ENCODE peak calls at places on chromosomes 6 and 20, in seven cellular contexts. One of them, this sample, is unnamed.

GRCh38 chr6:79713701-79714322 is 82.7 kb downstream of the SH3BGRL2 start:
- DNase-seq in brain microvascular endothelial cell: peak
- DNase-seq in left ventricle myocardium inferior: peak
- DNase-seq in endothelial cell of umbilical vein: peak
- DNase-seq in BE2C: peak
- DNase-seq in colonic mucosa: peak
- DNase-seq in OCI-LY7: peak
- DNase-seq in this sample: peak

GRCh38 chr6:145339089-145339488 is 396.2 kb downstream of the EPM2A start:
- DNase-seq in endothelial cell of umbilical vein: no peak
- DNase-seq in colonic mucosa: no peak
- DNase-seq in brain microvascular endothelial cell: no peak
- DNase-seq in BE2C: no peak
- DNase-seq in OCI-LY7: no peak
- DNase-seq in left ventricle myocardium inferior: no peak
- DNase-seq in this sample: no peak

GRCh38 chr20:20412750-20413149 is 44.8 kb downstream of the INSM1 start:
- DNase-seq in brain microvascular endothelial cell: no peak
- DNase-seq in endothelial cell of umbilical vein: peak
- DNase-seq in left ventricle myocardium inferior: no peak
- DNase-seq in OCI-LY7: no peak
- DNase-seq in colonic mucosa: no peak
- DNase-seq in BE2C: no peak
- DNase-seq in this sample: no peak

GRCh38 chr6:41013473-41014153 is 25.4 kb downstream of the UNC5CL start:
- DNase-seq in brain microvascular endothelial cell: no peak
- DNase-seq in left ventricle myocardium inferior: no peak
- DNase-seq in colonic mucosa: no peak
- DNase-seq in OCI-LY7: no peak
- DNase-seq in BE2C: no peak
- DNase-seq in endothelial cell of umbilical vein: no peak
- DNase-seq in this sample: no peak

GRCh38 chr6:11251553-11252358 is 19.3 kb upstream of the NEDD9 start:
- DNase-seq in OCI-LY7: no peak
- DNase-seq in brain microvascular endothelial cell: peak
- DNase-seq in colonic mucosa: peak
- DNase-seq in endothelial cell of umbilical vein: peak
- DNase-seq in left ventricle myocardium inferior: peak
- DNase-seq in BE2C: no peak
- DNase-seq in this sample: no peak

GRCh38 chr6:159974932-159975331 is 6.0 kb downstream of the IGF2R start:
- DNase-seq in OCI-LY7: no peak
- DNase-seq in BE2C: no peak
- DNase-seq in endothelial cell of umbilical vein: no peak
- DNase-seq in brain microvascular endothelial cell: no peak
- DNase-seq in colonic mucosa: no peak
- DNase-seq in left ventricle myocardium inferior: no peak
- DNase-seq in this sample: no peak

GRCh38 chr6:44563397-44563796 is 175.9 kb downstream of the CDC5L start:
- DNase-seq in BE2C: no peak
- DNase-seq in colonic mucosa: no peak
- DNase-seq in endothelial cell of umbilical vein: no peak
- DNase-seq in left ventricle myocardium inferior: no peak
- DNase-seq in OCI-LY7: no peak
- DNase-seq in brain microvascular endothelial cell: no peak
- DNase-seq in this sample: no peak

GRCh38 chr6:722608-723007 is 29.7 kb upstream of the EXOC2 start:
- DNase-seq in BE2C: no peak
- DNase-seq in OCI-LY7: peak
- DNase-seq in colonic mucosa: no peak
- DNase-seq in left ventricle myocardium inferior: no peak
- DNase-seq in endothelial cell of umbilical vein: no peak
- DNase-seq in brain microvascular endothelial cell: peak
- DNase-seq in this sample: no peak

GRCh38 chr20:44228465-44229258 is 18.1 kb upstream of the OSER1 start:
- DNase-seq in colonic mucosa: no peak
- DNase-seq in OCI-LY7: no peak
- DNase-seq in brain microvascular endothelial cell: no peak
- DNase-seq in endothelial cell of umbilical vein: no peak
- DNase-seq in BE2C: no peak
- DNase-seq in left ventricle myocardium inferior: no peak
- DNase-seq in this sample: no peak

GRCh38 chr6:163926642-163927041 is 512.1 kb downstream of the QKI start:
- DNase-seq in BE2C: no peak
- DNase-seq in colonic mucosa: no peak
- DNase-seq in endothelial cell of umbilical vein: no peak
- DNase-seq in brain microvascular endothelial cell: no peak
- DNase-seq in left ventricle myocardium inferior: peak
- DNase-seq in OCI-LY7: no peak
- DNase-seq in this sample: no peak

GRCh38 chr20:61964675-61965605 is 100.7 kb downstream of the TAF4 start:
- DNase-seq in BE2C: no peak
- DNase-seq in endothelial cell of umbilical vein: no peak
- DNase-seq in OCI-LY7: no peak
- DNase-seq in colonic mucosa: no peak
- DNase-seq in left ventricle myocardium inferior: no peak
- DNase-seq in brain microvascular endothelial cell: no peak
- DNase-seq in this sample: no peak

GRCh38 chr6:71468841-71469750 is 180.5 kb downstream of the OGFRL1 start:
- DNase-seq in brain microvascular endothelial cell: peak
- DNase-seq in colonic mucosa: no peak
- DNase-seq in left ventricle myocardium inferior: no peak
- DNase-seq in BE2C: no peak
- DNase-seq in endothelial cell of umbilical vein: no peak
- DNase-seq in OCI-LY7: no peak
- DNase-seq in this sample: no peak

GRCh38 chr6:10412165-10412947 is 2.5 kb downstream of the TFAP2A start:
- DNase-seq in colonic mucosa: no peak
- DNase-seq in BE2C: no peak
- DNase-seq in brain microvascular endothelial cell: peak
- DNase-seq in OCI-LY7: peak
- DNase-seq in left ventricle myocardium inferior: no peak
- DNase-seq in endothelial cell of umbilical vein: no peak
- DNase-seq in this sample: peak

GRCh38 chr6:163438940-163439335 is 24.4 kb downstream of the QKI start:
- DNase-seq in BE2C: peak
- DNase-seq in endothelial cell of umbilical vein: no peak
- DNase-seq in colonic mucosa: no peak
- DNase-seq in brain microvascular endothelial cell: no peak
- DNase-seq in left ventricle myocardium inferior: peak
- DNase-seq in OCI-LY7: no peak
- DNase-seq in this sample: no peak

GRCh38 chr6:113047148-113047547 is 700.0 kb downstream of the RFPL4B start:
- DNase-seq in left ventricle myocardium inferior: no peak
- DNase-seq in OCI-LY7: no peak
- DNase-seq in brain microvascular endothelial cell: no peak
- DNase-seq in BE2C: no peak
- DNase-seq in colonic mucosa: no peak
- DNase-seq in endothelial cell of umbilical vein: no peak
- DNase-seq in this sample: no peak

GRCh38 chr6:22036267-22036666 is 260.6 kb downstream of the PRL start:
- DNase-seq in endothelial cell of umbilical vein: peak
- DNase-seq in OCI-LY7: peak
- DNase-seq in colonic mucosa: no peak
- DNase-seq in brain microvascular endothelial cell: no peak
- DNase-seq in BE2C: peak
- DNase-seq in left ventricle myocardium inferior: no peak
- DNase-seq in this sample: peak

GRCh38 chr20:63394069-63394468 is 32.9 kb upstream of the CHRNA4 start:
- DNase-seq in endothelial cell of umbilical vein: no peak
- DNase-seq in brain microvascular endothelial cell: no peak
- DNase-seq in BE2C: no peak
- DNase-seq in colonic mucosa: no peak
- DNase-seq in left ventricle myocardium inferior: no peak
- DNase-seq in OCI-LY7: no peak
- DNase-seq in this sample: no peak

GRCh38 chr20:35465976-35466375 is 10.6 kb downstream of the CEP250 start:
- DNase-seq in BE2C: no peak
- DNase-seq in brain microvascular endothelial cell: no peak
- DNase-seq in left ventricle myocardium inferior: peak
- DNase-seq in colonic mucosa: no peak
- DNase-seq in OCI-LY7: no peak
- DNase-seq in endothelial cell of umbilical vein: no peak
- DNase-seq in this sample: no peak

GRCh38 chr6:24856954-24857670 is 58.4 kb upstream of the ARMH2 start:
- DNase-seq in BE2C: no peak
- DNase-seq in left ventricle myocardium inferior: no peak
- DNase-seq in colonic mucosa: no peak
- DNase-seq in endothelial cell of umbilical vein: no peak
- DNase-seq in OCI-LY7: peak
- DNase-seq in brain microvascular endothelial cell: no peak
- DNase-seq in this sample: no peak
- H3K4me3 ChIP-seq in BE2C: no peak
- H3K4me3 ChIP-seq in left ventricle myocardium inferior: no peak
- H3K4me3 ChIP-seq in colonic mucosa: no peak
- H3K4me3 ChIP-seq in endothelial cell of umbilical vein: no peak
- H3K4me3 ChIP-seq in OCI-LY7: no peak
- H3K4me3 ChIP-seq in brain microvascular endothelial cell: no peak
- H3K4me3 ChIP-seq in this sample: no peak

GRCh38 chr6:21033575-21034026 is 499.3 kb downstream of the CDKAL1 start:
- DNase-seq in colonic mucosa: no peak
- DNase-seq in BE2C: peak
- DNase-seq in left ventricle myocardium inferior: peak
- DNase-seq in brain microvascular endothelial cell: peak
- DNase-seq in endothelial cell of umbilical vein: peak
- DNase-seq in OCI-LY7: no peak
- DNase-seq in this sample: no peak
- H3K4me3 ChIP-seq in colonic mucosa: no peak
- H3K4me3 ChIP-seq in BE2C: peak
- H3K4me3 ChIP-seq in left ventricle myocardium inferior: no peak
- H3K4me3 ChIP-seq in brain microvascular endothelial cell: no peak
- H3K4me3 ChIP-seq in endothelial cell of umbilical vein: no peak
- H3K4me3 ChIP-seq in OCI-LY7: no peak
- H3K4me3 ChIP-seq in this sample: no peak

DNA sequence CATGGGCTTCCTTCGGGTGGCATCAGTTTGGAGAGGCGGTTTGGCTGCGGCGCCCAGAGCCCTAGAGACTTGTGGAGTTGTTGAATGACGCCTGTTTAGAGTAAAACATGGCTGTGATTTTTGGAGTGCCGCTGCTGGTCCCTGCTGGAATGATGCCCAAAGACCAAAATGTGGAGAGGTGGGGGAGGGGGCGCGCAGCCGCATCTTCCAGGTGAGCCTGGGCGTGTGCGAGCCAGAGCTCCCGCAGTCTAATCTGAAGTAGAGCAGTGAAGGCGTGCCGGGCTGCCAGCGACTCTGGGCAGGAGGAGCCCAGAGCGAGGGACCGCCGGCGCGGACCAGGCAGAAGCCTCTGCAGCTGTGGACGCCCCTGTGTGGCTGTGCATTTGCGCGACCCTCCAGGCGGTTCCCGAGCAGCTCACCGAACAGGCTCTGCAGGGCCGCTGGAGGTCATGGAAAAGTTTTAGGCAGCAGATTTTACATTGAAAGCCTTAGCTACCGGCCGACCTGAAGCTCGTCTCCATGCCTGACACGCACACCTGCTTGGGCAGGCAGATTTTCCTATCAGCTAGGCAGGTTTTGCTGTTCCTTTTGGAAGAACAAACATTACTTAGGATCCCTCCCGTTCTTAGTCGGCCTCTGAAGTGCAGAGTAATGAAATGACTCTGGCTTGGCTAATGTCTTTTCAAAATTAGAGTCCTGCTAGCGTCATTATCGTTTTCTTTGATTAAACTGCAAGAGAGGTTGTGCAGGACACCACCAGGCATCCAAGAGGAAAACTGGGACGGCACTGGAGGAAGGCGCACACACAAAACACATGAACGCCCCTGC is 298.2 kb downstream of the PHACTR1 start:
- DNase-seq in BE2C: no peak
- DNase-seq in endothelial cell of umbilical vein: no peak
- DNase-seq in left ventricle myocardium inferior: peak
- DNase-seq in brain microvascular endothelial cell: no peak
- DNase-seq in colonic mucosa: no peak
- DNase-seq in OCI-LY7: no peak
- DNase-seq in this sample: no peak
- H3K4me3 ChIP-seq in BE2C: no peak
- H3K4me3 ChIP-seq in endothelial cell of umbilical vein: no peak
- H3K4me3 ChIP-seq in left ventricle myocardium inferior: peak
- H3K4me3 ChIP-seq in brain microvascular endothelial cell: no peak
- H3K4me3 ChIP-seq in colonic mucosa: no peak
- H3K4me3 ChIP-seq in OCI-LY7: no peak
- H3K4me3 ChIP-seq in this sample: no peak

GRCh38 chr6:149642829-149643580 is 5.5 kb downstream of the KATNA1 start:
- DNase-seq in colonic mucosa: no peak
- DNase-seq in BE2C: no peak
- DNase-seq in OCI-LY7: no peak
- DNase-seq in brain microvascular endothelial cell: peak
- DNase-seq in left ventricle myocardium inferior: no peak
- DNase-seq in endothelial cell of umbilical vein: no peak
- DNase-seq in this sample: no peak

GRCh38 chr6:149651056-149651455 is 2.5 kb upstream of the KATNA1 start:
- DNase-seq in endothelial cell of umbilical vein: no peak
- DNase-seq in colonic mucosa: no peak
- DNase-seq in brain microvascular endothelial cell: no peak
- DNase-seq in left ventricle myocardium inferior: no peak
- DNase-seq in BE2C: no peak
- DNase-seq in OCI-LY7: peak
- DNase-seq in this sample: no peak

GRCh38 chr6:149648148-149649145 is at the start of gene KATNA1:
- DNase-seq in brain microvascular endothelial cell: peak
- DNase-seq in left ventricle myocardium inferior: peak
- DNase-seq in endothelial cell of umbilical vein: peak
- DNase-seq in colonic mucosa: peak
- DNase-seq in BE2C: peak
- DNase-seq in OCI-LY7: peak
- DNase-seq in this sample: peak

GRCh38 chr6:149646599-149646998 is 1.9 kb downstream of the KATNA1 start:
- DNase-seq in BE2C: no peak
- DNase-seq in endothelial cell of umbilical vein: no peak
- DNase-seq in colonic mucosa: no peak
- DNase-seq in brain microvascular endothelial cell: no peak
- DNase-seq in left ventricle myocardium inferior: no peak
- DNase-seq in OCI-LY7: no peak
- DNase-seq in this sample: no peak
- H3K4me3 ChIP-seq in BE2C: peak
- H3K4me3 ChIP-seq in endothelial cell of umbilical vein: no peak
- H3K4me3 ChIP-seq in colonic mucosa: no peak
- H3K4me3 ChIP-seq in brain microvascular endothelial cell: no peak
- H3K4me3 ChIP-seq in left ventricle myocardium inferior: peak
- H3K4me3 ChIP-seq in OCI-LY7: peak
- H3K4me3 ChIP-seq in this sample: no peak